ENCODE peak calls at places on chromosomes 2 and 18, in eight cellular contexts. One of them, this sample, is unnamed.

GRCh38 chr2:46845542-46846453 is 69.8 kb downstream of the MCFD2 start:
- DNase-seq in effector memory CD8-positive, alpha-beta T cell: no peak
- DNase-seq in A172: no peak
- DNase-seq in stimulated activated CD4-positive, alpha-beta T cell treated with anti-CD3 and anti-CD28 coated beads, TNF-alpha, amount 100 ng/mL, for 4 hours: no peak
- DNase-seq in HEK293T: no peak
- DNase-seq in progenitor cell of endocrine pancreas: no peak
- DNase-seq in cardiac fibroblast: no peak
- DNase-seq in HS-5: no peak
- DNase-seq in this sample: no peak

GRCh38 chr2:63840081-63840784 is 1.5 kb upstream of the UGP2 start:
- DNase-seq in effector memory CD8-positive, alpha-beta T cell: no peak
- DNase-seq in A172: no peak
- DNase-seq in stimulated activated CD4-positive, alpha-beta T cell treated with anti-CD3 and anti-CD28 coated beads, TNF-alpha, amount 100 ng/mL, for 4 hours: no peak
- DNase-seq in HEK293T: no peak
- DNase-seq in progenitor cell of endocrine pancreas: no peak
- DNase-seq in cardiac fibroblast: no peak
- DNase-seq in HS-5: no peak
- DNase-seq in this sample: no peak

GRCh38 chr2:42755161-42755900 is 8.6 kb downstream of the OXER1 start:
- DNase-seq in effector memory CD8-positive, alpha-beta T cell: no peak
- DNase-seq in A172: no peak
- DNase-seq in stimulated activated CD4-positive, alpha-beta T cell treated with anti-CD3 and anti-CD28 coated beads, TNF-alpha, amount 100 ng/mL, for 4 hours: no peak
- DNase-seq in HEK293T: no peak
- DNase-seq in progenitor cell of endocrine pancreas: no peak
- DNase-seq in cardiac fibroblast: peak; percentile 18
- DNase-seq in HS-5: peak; percentile 46
- DNase-seq in this sample: no peak

GRCh38 chr2:136322436-136322835 is 204.5 kb upstream of the CXCR4 start:
- DNase-seq in effector memory CD8-positive, alpha-beta T cell: no peak
- DNase-seq in A172: no peak
- DNase-seq in stimulated activated CD4-positive, alpha-beta T cell treated with anti-CD3 and anti-CD28 coated beads, TNF-alpha, amount 100 ng/mL, for 4 hours: no peak
- DNase-seq in HEK293T: no peak
- DNase-seq in progenitor cell of endocrine pancreas: no peak
- DNase-seq in cardiac fibroblast: no peak
- DNase-seq in HS-5: no peak
- DNase-seq in this sample: no peak

GRCh38 chr2:29687121-29687520 is 234.3 kb downstream of the ALK start:
- DNase-seq in effector memory CD8-positive, alpha-beta T cell: no peak
- DNase-seq in A172: no peak
- DNase-seq in stimulated activated CD4-positive, alpha-beta T cell treated with anti-CD3 and anti-CD28 coated beads, TNF-alpha, amount 100 ng/mL, for 4 hours: no peak
- DNase-seq in HEK293T: no peak
- DNase-seq in progenitor cell of endocrine pancreas: no peak
- DNase-seq in cardiac fibroblast: no peak
- DNase-seq in HS-5: no peak
- DNase-seq in this sample: no peak

GRCh38 chr2:164934790-164935466 is 20.4 kb downstream of the SLC38A11 start:
- DNase-seq in effector memory CD8-positive, alpha-beta T cell: no peak
- DNase-seq in A172: no peak
- DNase-seq in stimulated activated CD4-positive, alpha-beta T cell treated with anti-CD3 and anti-CD28 coated beads, TNF-alpha, amount 100 ng/mL, for 4 hours: no peak
- DNase-seq in HEK293T: no peak
- DNase-seq in progenitor cell of endocrine pancreas: no peak
- DNase-seq in cardiac fibroblast: no peak
- DNase-seq in HS-5: no peak
- DNase-seq in this sample: no peak

GRCh38 chr2:173962036-173962435 is 3.1 kb downstream of the SP3 start:
- DNase-seq in effector memory CD8-positive, alpha-beta T cell: no peak
- DNase-seq in A172: no peak
- DNase-seq in stimulated activated CD4-positive, alpha-beta T cell treated with anti-CD3 and anti-CD28 coated beads, TNF-alpha, amount 100 ng/mL, for 4 hours: no peak
- DNase-seq in HEK293T: no peak
- DNase-seq in progenitor cell of endocrine pancreas: no peak
- DNase-seq in cardiac fibroblast: peak; percentile 32
- DNase-seq in HS-5: no peak
- DNase-seq in this sample: no peak

GRCh38 chr18:48913723-48914122 is 37.0 kb downstream of the SMAD7 start:
- DNase-seq in effector memory CD8-positive, alpha-beta T cell: no peak
- DNase-seq in A172: no peak
- DNase-seq in stimulated activated CD4-positive, alpha-beta T cell treated with anti-CD3 and anti-CD28 coated beads, TNF-alpha, amount 100 ng/mL, for 4 hours: no peak
- DNase-seq in HEK293T: no peak
- DNase-seq in progenitor cell of endocrine pancreas: no peak
- DNase-seq in cardiac fibroblast: no peak
- DNase-seq in HS-5: no peak
- DNase-seq in this sample: no peak

GRCh38 chr2:149483004-149483605 is 104.5 kb downstream of the MMADHC start:
- DNase-seq in effector memory CD8-positive, alpha-beta T cell: no peak
- DNase-seq in A172: no peak
- DNase-seq in stimulated activated CD4-positive, alpha-beta T cell treated with anti-CD3 and anti-CD28 coated beads, TNF-alpha, amount 100 ng/mL, for 4 hours: no peak
- DNase-seq in HEK293T: no peak
- DNase-seq in progenitor cell of endocrine pancreas: no peak
- DNase-seq in cardiac fibroblast: no peak
- DNase-seq in HS-5: no peak
- DNase-seq in this sample: no peak

GRCh38 chr2:46163031-46163430 is 134.2 kb upstream of the EPAS1 start:
- DNase-seq in effector memory CD8-positive, alpha-beta T cell: no peak
- DNase-seq in A172: no peak
- DNase-seq in stimulated activated CD4-positive, alpha-beta T cell treated with anti-CD3 and anti-CD28 coated beads, TNF-alpha, amount 100 ng/mL, for 4 hours: no peak
- DNase-seq in HEK293T: no peak
- DNase-seq in progenitor cell of endocrine pancreas: no peak
- DNase-seq in cardiac fibroblast: no peak
- DNase-seq in HS-5: no peak
- DNase-seq in this sample: no peak

GRCh38 chr2:121648611-121649401 is 456 bp downstream of the CLASP1 start:
- DNase-seq in effector memory CD8-positive, alpha-beta T cell: peak; percentile 44
- DNase-seq in A172: peak; percentile 36
- DNase-seq in stimulated activated CD4-positive, alpha-beta T cell treated with anti-CD3 and anti-CD28 coated beads, TNF-alpha, amount 100 ng/mL, for 4 hours: peak; percentile 18
- DNase-seq in HEK293T: peak; percentile 32
- DNase-seq in progenitor cell of endocrine pancreas: peak; percentile 60
- DNase-seq in cardiac fibroblast: peak; percentile 68
- DNase-seq in HS-5: peak; percentile 46
- DNase-seq in this sample: peak; percentile 92

GRCh38 chr2:118853647-118854367 is 6.4 kb upstream of the EN1 start:
- DNase-seq in effector memory CD8-positive, alpha-beta T cell: no peak
- DNase-seq in A172: no peak
- DNase-seq in stimulated activated CD4-positive, alpha-beta T cell treated with anti-CD3 and anti-CD28 coated beads, TNF-alpha, amount 100 ng/mL, for 4 hours: no peak
- DNase-seq in HEK293T: no peak
- DNase-seq in progenitor cell of endocrine pancreas: no peak
- DNase-seq in cardiac fibroblast: no peak
- DNase-seq in HS-5: no peak
- DNase-seq in this sample: no peak

GRCh38 chr18:50177294-50177992 is 17.5 kb downstream of the MYO5B start:
- DNase-seq in effector memory CD8-positive, alpha-beta T cell: no peak
- DNase-seq in A172: no peak
- DNase-seq in stimulated activated CD4-positive, alpha-beta T cell treated with anti-CD3 and anti-CD28 coated beads, TNF-alpha, amount 100 ng/mL, for 4 hours: no peak
- DNase-seq in HEK293T: no peak
- DNase-seq in progenitor cell of endocrine pancreas: no peak
- DNase-seq in cardiac fibroblast: no peak
- DNase-seq in HS-5: no peak
- DNase-seq in this sample: no peak

GRCh38 chr2:227884511-227884947 is 13.1 kb downstream of the DAW1 start:
- DNase-seq in effector memory CD8-positive, alpha-beta T cell: peak; percentile 46
- DNase-seq in A172: peak; percentile 75
- DNase-seq in stimulated activated CD4-positive, alpha-beta T cell treated with anti-CD3 and anti-CD28 coated beads, TNF-alpha, amount 100 ng/mL, for 4 hours: peak; percentile 18
- DNase-seq in HEK293T: peak; percentile 80
- DNase-seq in progenitor cell of endocrine pancreas: peak; percentile 72
- DNase-seq in cardiac fibroblast: peak; percentile 85
- DNase-seq in HS-5: no peak
- DNase-seq in this sample: no peak

GRCh38 chr2:219737270-219737691 is 109.9 kb downstream of the SLC4A3 start:
- DNase-seq in effector memory CD8-positive, alpha-beta T cell: no peak
- DNase-seq in A172: peak; percentile 45
- DNase-seq in stimulated activated CD4-positive, alpha-beta T cell treated with anti-CD3 and anti-CD28 coated beads, TNF-alpha, amount 100 ng/mL, for 4 hours: no peak
- DNase-seq in HEK293T: no peak
- DNase-seq in progenitor cell of endocrine pancreas: no peak
- DNase-seq in cardiac fibroblast: peak; percentile 25
- DNase-seq in HS-5: peak; percentile 16
- DNase-seq in this sample: peak; percentile 53

GRCh38 chr2:11019614-11020013 is 107.9 kb downstream of the KCNF1 start:
- DNase-seq in effector memory CD8-positive, alpha-beta T cell: no peak
- DNase-seq in A172: no peak
- DNase-seq in stimulated activated CD4-positive, alpha-beta T cell treated with anti-CD3 and anti-CD28 coated beads, TNF-alpha, amount 100 ng/mL, for 4 hours: no peak
- DNase-seq in HEK293T: no peak
- DNase-seq in progenitor cell of endocrine pancreas: no peak
- DNase-seq in cardiac fibroblast: no peak
- DNase-seq in HS-5: no peak
- DNase-seq in this sample: no peak

GRCh38 chr2:71530246-71530986 is 77.1 kb downstream of the DYSF start:
- DNase-seq in effector memory CD8-positive, alpha-beta T cell: no peak
- DNase-seq in A172: peak; percentile 36
- DNase-seq in stimulated activated CD4-positive, alpha-beta T cell treated with anti-CD3 and anti-CD28 coated beads, TNF-alpha, amount 100 ng/mL, for 4 hours: no peak
- DNase-seq in HEK293T: peak; percentile 76
- DNase-seq in progenitor cell of endocrine pancreas: no peak
- DNase-seq in cardiac fibroblast: peak; percentile 65
- DNase-seq in HS-5: no peak
- DNase-seq in this sample: no peak

GRCh38 chr2:135997380-135997779 is 12.0 kb upstream of the DARS1 start:
- DNase-seq in effector memory CD8-positive, alpha-beta T cell: no peak
- DNase-seq in A172: no peak
- DNase-seq in stimulated activated CD4-positive, alpha-beta T cell treated with anti-CD3 and anti-CD28 coated beads, TNF-alpha, amount 100 ng/mL, for 4 hours: no peak
- DNase-seq in HEK293T: peak; percentile 27
- DNase-seq in progenitor cell of endocrine pancreas: peak; percentile 25
- DNase-seq in cardiac fibroblast: no peak
- DNase-seq in HS-5: no peak
- DNase-seq in this sample: no peak

GRCh38 chr2:211816739-211817138 is 721.9 kb downstream of the ERBB4 start:
- DNase-seq in effector memory CD8-positive, alpha-beta T cell: no peak
- DNase-seq in A172: no peak
- DNase-seq in stimulated activated CD4-positive, alpha-beta T cell treated with anti-CD3 and anti-CD28 coated beads, TNF-alpha, amount 100 ng/mL, for 4 hours: no peak
- DNase-seq in HEK293T: no peak
- DNase-seq in progenitor cell of endocrine pancreas: no peak
- DNase-seq in cardiac fibroblast: no peak
- DNase-seq in HS-5: no peak
- DNase-seq in this sample: no peak

GRCh38 chr2:10614940-10615339 is 74.8 kb downstream of the NOL10 start:
- DNase-seq in effector memory CD8-positive, alpha-beta T cell: no peak
- DNase-seq in A172: no peak
- DNase-seq in stimulated activated CD4-positive, alpha-beta T cell treated with anti-CD3 and anti-CD28 coated beads, TNF-alpha, amount 100 ng/mL, for 4 hours: no peak
- DNase-seq in HEK293T: no peak
- DNase-seq in progenitor cell of endocrine pancreas: no peak
- DNase-seq in cardiac fibroblast: peak; percentile 24
- DNase-seq in HS-5: peak; percentile 9
- DNase-seq in this sample: no peak

GRCh38 chr2:77977486-77978063 is 455.4 kb upstream of the LRRTM4 start:
- DNase-seq in effector memory CD8-positive, alpha-beta T cell: no peak
- DNase-seq in A172: no peak
- DNase-seq in stimulated activated CD4-positive, alpha-beta T cell treated with anti-CD3 and anti-CD28 coated beads, TNF-alpha, amount 100 ng/mL, for 4 hours: no peak
- DNase-seq in HEK293T: peak; percentile 8
- DNase-seq in progenitor cell of endocrine pancreas: no peak
- DNase-seq in cardiac fibroblast: no peak
- DNase-seq in HS-5: no peak
- DNase-seq in this sample: no peak

GRCh38 chr2:129606496-129607270 is 372.8 kb upstream of the RAB6C start:
- DNase-seq in effector memory CD8-positive, alpha-beta T cell: no peak
- DNase-seq in A172: no peak
- DNase-seq in stimulated activated CD4-positive, alpha-beta T cell treated with anti-CD3 and anti-CD28 coated beads, TNF-alpha, amount 100 ng/mL, for 4 hours: no peak
- DNase-seq in HEK293T: no peak
- DNase-seq in progenitor cell of endocrine pancreas: no peak
- DNase-seq in cardiac fibroblast: no peak
- DNase-seq in HS-5: no peak
- DNase-seq in this sample: peak; percentile 90

GRCh38 chr2:30500699-30501098 is 53.7 kb downstream of the LCLAT1 start:
- DNase-seq in effector memory CD8-positive, alpha-beta T cell: no peak
- DNase-seq in A172: no peak
- DNase-seq in stimulated activated CD4-positive, alpha-beta T cell treated with anti-CD3 and anti-CD28 coated beads, TNF-alpha, amount 100 ng/mL, for 4 hours: no peak
- DNase-seq in HEK293T: no peak
- DNase-seq in progenitor cell of endocrine pancreas: no peak
- DNase-seq in cardiac fibroblast: no peak
- DNase-seq in HS-5: no peak
- DNase-seq in this sample: no peak

GRCh38 chr2:47499621-47500309 is 96.8 kb downstream of the MSH2 start:
- DNase-seq in effector memory CD8-positive, alpha-beta T cell: no peak
- DNase-seq in A172: no peak
- DNase-seq in stimulated activated CD4-positive, alpha-beta T cell treated with anti-CD3 and anti-CD28 coated beads, TNF-alpha, amount 100 ng/mL, for 4 hours: no peak
- DNase-seq in HEK293T: no peak
- DNase-seq in progenitor cell of endocrine pancreas: no peak
- DNase-seq in cardiac fibroblast: no peak
- DNase-seq in HS-5: no peak
- DNase-seq in this sample: no peak

GRCh38 chr18:48621240-48621639 is 82.4 kb downstream of the CTIF start:
- DNase-seq in effector memory CD8-positive, alpha-beta T cell: no peak
- DNase-seq in A172: peak; percentile 73
- DNase-seq in stimulated activated CD4-positive, alpha-beta T cell treated with anti-CD3 and anti-CD28 coated beads, TNF-alpha, amount 100 ng/mL, for 4 hours: no peak
- DNase-seq in HEK293T: no peak
- DNase-seq in progenitor cell of endocrine pancreas: no peak
- DNase-seq in cardiac fibroblast: peak; percentile 87
- DNase-seq in HS-5: no peak
- DNase-seq in this sample: no peak

GRCh38 chr18:48803518-48803917 is 147.2 kb downstream of the SMAD7 start:
- DNase-seq in effector memory CD8-positive, alpha-beta T cell: no peak
- DNase-seq in A172: no peak
- DNase-seq in stimulated activated CD4-positive, alpha-beta T cell treated with anti-CD3 and anti-CD28 coated beads, TNF-alpha, amount 100 ng/mL, for 4 hours: no peak
- DNase-seq in HEK293T: no peak
- DNase-seq in progenitor cell of endocrine pancreas: no peak
- DNase-seq in cardiac fibroblast: no peak
- DNase-seq in HS-5: no peak
- DNase-seq in this sample: no peak

GRCh38 chr18:51195602-51196115 is 1.8 kb downstream of the MEX3C start:
- DNase-seq in effector memory CD8-positive, alpha-beta T cell: peak; percentile 24
- DNase-seq in A172: peak; percentile 41
- DNase-seq in stimulated activated CD4-positive, alpha-beta T cell treated with anti-CD3 and anti-CD28 coated beads, TNF-alpha, amount 100 ng/mL, for 4 hours: no peak
- DNase-seq in HEK293T: peak; percentile 11
- DNase-seq in progenitor cell of endocrine pancreas: no peak
- DNase-seq in cardiac fibroblast: peak; percentile 54
- DNase-seq in HS-5: no peak
- DNase-seq in this sample: no peak

This sample was measured in esophagus muscularis mucosa.